ENCODE peak calls at places on chromosomes 5 and 9, in five cellular contexts. One of them, this sample, is unnamed.

GRCh38 chr5:37720550-37720952 is 119.3 kb downstream of the GDNF start:
- DNase-seq in IMR-90: no peak
- DNase-seq in breast epithelium: no peak
- DNase-seq in astrocyte: peak
- DNase-seq in cardiac muscle cell: no peak
- DNase-seq in this sample: peak

GRCh38 chr9:109974143-109974917 is 194.3 kb downstream of the PALM2AKAP2 start:
- DNase-seq in IMR-90: no peak
- DNase-seq in breast epithelium: no peak
- DNase-seq in astrocyte: no peak
- DNase-seq in cardiac muscle cell: no peak
- DNase-seq in this sample: no peak

GRCh38 chr9:13386935-13387667 is 107.6 kb upstream of the MPDZ start:
- DNase-seq in IMR-90: peak
- DNase-seq in breast epithelium: no peak
- DNase-seq in astrocyte: peak
- DNase-seq in cardiac muscle cell: no peak
- DNase-seq in this sample: peak

GRCh38 chr9:88781500-88782391 is 209.5 kb upstream of the S1PR3 start:
- DNase-seq in IMR-90: peak
- DNase-seq in breast epithelium: no peak
- DNase-seq in astrocyte: peak
- DNase-seq in cardiac muscle cell: peak
- DNase-seq in this sample: no peak

GRCh38 chr5:180294913-180295555 is 3.2 kb upstream of the MAPK9 start:
- DNase-seq in IMR-90: no peak
- DNase-seq in breast epithelium: no peak
- DNase-seq in astrocyte: no peak
- DNase-seq in cardiac muscle cell: no peak
- DNase-seq in this sample: no peak

GRCh38 chr9:75101004-75101601 is 12.8 kb downstream of the OSTF1 start:
- DNase-seq in IMR-90: no peak
- DNase-seq in breast epithelium: no peak
- DNase-seq in astrocyte: no peak
- DNase-seq in cardiac muscle cell: no peak
- DNase-seq in this sample: no peak

GRCh38 chr5:83595217-83595616 is 123.7 kb downstream of the VCAN start:
- DNase-seq in IMR-90: no peak
- DNase-seq in breast epithelium: no peak
- DNase-seq in astrocyte: no peak
- DNase-seq in cardiac muscle cell: no peak
- DNase-seq in this sample: no peak

GRCh38 chr5:52837068-52837467 is 49.4 kb downstream of the ITGA1 start:
- DNase-seq in IMR-90: peak
- DNase-seq in breast epithelium: no peak
- DNase-seq in astrocyte: peak
- DNase-seq in cardiac muscle cell: no peak
- DNase-seq in this sample: no peak

GRCh38 chr5:83802686-83803085 is 82.0 kb upstream of the HAPLN1 start:
- DNase-seq in IMR-90: peak
- DNase-seq in breast epithelium: no peak
- DNase-seq in astrocyte: peak
- DNase-seq in cardiac muscle cell: no peak
- DNase-seq in this sample: peak

GRCh38 chr5:36739751-36740221 is 133.4 kb downstream of the SLC1A3 start:
- DNase-seq in IMR-90: peak
- DNase-seq in breast epithelium: peak
- DNase-seq in astrocyte: peak
- DNase-seq in cardiac muscle cell: peak
- DNase-seq in this sample: peak

GRCh38 chr5:125176005-125176390 is 429.6 kb upstream of the ZNF608 start:
- DNase-seq in IMR-90: no peak
- DNase-seq in breast epithelium: no peak
- DNase-seq in astrocyte: no peak
- DNase-seq in cardiac muscle cell: no peak
- DNase-seq in this sample: no peak

GRCh38 chr5:91641730-91642350 is 258.7 kb upstream of the ARRDC3 start:
- DNase-seq in IMR-90: peak
- DNase-seq in breast epithelium: no peak
- DNase-seq in astrocyte: peak
- DNase-seq in cardiac muscle cell: peak
- DNase-seq in this sample: peak

GRCh38 chr9:82680179-82680935 is 382.6 kb downstream of the RASEF start:
- DNase-seq in IMR-90: no peak
- DNase-seq in breast epithelium: no peak
- DNase-seq in astrocyte: no peak
- DNase-seq in cardiac muscle cell: no peak
- DNase-seq in this sample: no peak

GRCh38 chr5:91016954-91017690 is 366.0 kb downstream of the ARRDC3 start:
- DNase-seq in IMR-90: peak
- DNase-seq in breast epithelium: no peak
- DNase-seq in astrocyte: peak
- DNase-seq in cardiac muscle cell: no peak
- DNase-seq in this sample: peak

GRCh38 chr9:87882627-87883026 is at the start of gene SPATA31E1:
- DNase-seq in IMR-90: no peak
- DNase-seq in breast epithelium: no peak
- DNase-seq in astrocyte: no peak
- DNase-seq in cardiac muscle cell: no peak
- DNase-seq in this sample: no peak

GRCh38 chr5:172455511-172456061 is 1.3 kb upstream of the SH3PXD2B start:
- DNase-seq in IMR-90: peak
- DNase-seq in breast epithelium: no peak
- DNase-seq in astrocyte: peak
- DNase-seq in cardiac muscle cell: no peak
- DNase-seq in this sample: peak

GRCh38 chr5:134932508-134932907 is 27.6 kb downstream of the PCBD2 start:
- DNase-seq in IMR-90: no peak
- DNase-seq in breast epithelium: no peak
- DNase-seq in astrocyte: no peak
- DNase-seq in cardiac muscle cell: no peak
- DNase-seq in this sample: no peak

GRCh38 chr5:178839319-178839704 is 20.4 kb upstream of the ZNF354B start:
- DNase-seq in IMR-90: no peak
- DNase-seq in breast epithelium: peak
- DNase-seq in astrocyte: no peak
- DNase-seq in cardiac muscle cell: peak
- DNase-seq in this sample: no peak

GRCh38 chr9:13268469-13268868 is 11.0 kb downstream of the MPDZ start:
- DNase-seq in IMR-90: peak
- DNase-seq in breast epithelium: no peak
- DNase-seq in astrocyte: peak
- DNase-seq in cardiac muscle cell: no peak
- DNase-seq in this sample: no peak

GRCh38 chr5:134556994-134557393 is 31.5 kb downstream of the JADE2 start:
- DNase-seq in IMR-90: no peak
- DNase-seq in breast epithelium: no peak
- DNase-seq in astrocyte: no peak
- DNase-seq in cardiac muscle cell: no peak
- DNase-seq in this sample: no peak

GRCh38 chr9:125241863-125242739 is 958 bp upstream of the HSPA5 start:
- DNase-seq in IMR-90: no peak
- DNase-seq in breast epithelium: no peak
- DNase-seq in astrocyte: no peak
- DNase-seq in cardiac muscle cell: no peak
- DNase-seq in this sample: peak

GRCh38 chr5:146945722-146946121 is 67.2 kb upstream of the PPP2R2B start:
- DNase-seq in IMR-90: no peak
- DNase-seq in breast epithelium: no peak
- DNase-seq in astrocyte: no peak
- DNase-seq in cardiac muscle cell: no peak
- DNase-seq in this sample: no peak

DNA sequence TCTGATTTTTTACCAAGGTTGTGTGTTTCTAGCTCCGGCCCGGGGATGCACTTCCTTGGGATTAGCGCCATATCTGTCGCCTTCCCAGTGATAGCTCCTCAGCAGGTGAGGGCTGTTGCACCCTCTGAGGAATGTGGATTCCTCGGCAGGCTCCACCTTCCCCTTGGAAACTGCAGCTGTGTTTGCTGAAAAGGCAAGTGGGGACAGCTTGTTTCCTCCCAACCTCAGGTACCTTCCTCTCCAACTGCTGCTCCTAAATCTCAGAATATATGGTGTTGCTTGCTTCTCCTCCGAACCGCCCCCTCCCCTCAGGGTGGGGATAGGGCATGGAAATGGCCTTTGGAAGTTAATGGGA is 1.3 kb downstream of the SLC1A1 start:
- DNase-seq in IMR-90: no peak
- DNase-seq in breast epithelium: no peak
- DNase-seq in astrocyte: no peak
- DNase-seq in cardiac muscle cell: no peak
- DNase-seq in this sample: no peak
- H3K4me3 ChIP-seq in IMR-90: peak
- H3K4me3 ChIP-seq in breast epithelium: peak
- H3K4me3 ChIP-seq in astrocyte: no peak
- H3K4me3 ChIP-seq in cardiac muscle cell: no peak
- H3K4me3 ChIP-seq in this sample: peak

DNA sequence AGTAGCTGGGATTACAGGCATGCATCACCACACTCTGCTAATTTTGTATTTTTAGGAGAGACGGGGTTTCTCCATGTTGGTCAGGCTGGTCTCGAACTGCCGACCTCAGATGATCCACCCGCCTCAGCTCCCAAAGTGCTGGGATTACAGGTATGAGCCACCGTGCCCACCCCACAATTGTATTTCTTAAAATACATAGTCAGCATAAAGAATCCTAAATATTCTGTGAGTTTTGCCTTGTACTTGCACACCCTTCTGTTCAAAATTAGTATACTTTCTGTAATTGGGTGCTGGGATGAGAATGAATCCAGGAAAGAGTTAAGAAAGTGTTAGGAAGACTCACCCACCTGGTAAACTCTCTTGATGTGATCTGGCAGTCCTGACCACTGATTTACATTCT is 101.3 kb downstream of the CAAP1 start:
- DNase-seq in IMR-90: no peak
- DNase-seq in breast epithelium: no peak
- DNase-seq in astrocyte: no peak
- DNase-seq in cardiac muscle cell: no peak
- DNase-seq in this sample: no peak
- TF ChIP-seq CTCF in IMR-90: no peak
- TF ChIP-seq CTCF in breast epithelium: no peak
- TF ChIP-seq CTCF in astrocyte: no peak
- TF ChIP-seq CTCF in cardiac muscle cell: no peak
- TF ChIP-seq CTCF in this sample: no peak

GRCh38 chr5:72955768-72956323 is at the start of gene FCHO2:
- DNase-seq in IMR-90: peak
- DNase-seq in breast epithelium: peak
- DNase-seq in astrocyte: peak
- DNase-seq in cardiac muscle cell: peak
- DNase-seq in this sample: peak

GRCh38 chr5:72949481-72949880 is 6.4 kb upstream of the FCHO2 start:
- DNase-seq in IMR-90: no peak
- DNase-seq in breast epithelium: no peak
- DNase-seq in astrocyte: no peak
- DNase-seq in cardiac muscle cell: no peak
- DNase-seq in this sample: no peak

GRCh38 chr5:72954389-72954788 is 1.5 kb upstream of the FCHO2 start:
- DNase-seq in IMR-90: no peak
- DNase-seq in breast epithelium: no peak
- DNase-seq in astrocyte: no peak
- DNase-seq in cardiac muscle cell: no peak
- DNase-seq in this sample: no peak

GRCh38 chr5:72955143-72955767 is 586 bp upstream of the FCHO2 start:
- DNase-seq in IMR-90: no peak
- DNase-seq in breast epithelium: no peak
- DNase-seq in astrocyte: no peak
- DNase-seq in cardiac muscle cell: no peak
- DNase-seq in this sample: no peak

GRCh38 chr5:72951850-72952468 is 3.9 kb upstream of the FCHO2 start:
- DNase-seq in IMR-90: peak
- DNase-seq in breast epithelium: no peak
- DNase-seq in astrocyte: peak
- DNase-seq in cardiac muscle cell: no peak
- DNase-seq in this sample: peak
- H3K4me3 ChIP-seq in IMR-90: no peak
- H3K4me3 ChIP-seq in breast epithelium: no peak
- H3K4me3 ChIP-seq in astrocyte: no peak
- H3K4me3 ChIP-seq in cardiac muscle cell: no peak
- H3K4me3 ChIP-seq in this sample: peak

DNA sequence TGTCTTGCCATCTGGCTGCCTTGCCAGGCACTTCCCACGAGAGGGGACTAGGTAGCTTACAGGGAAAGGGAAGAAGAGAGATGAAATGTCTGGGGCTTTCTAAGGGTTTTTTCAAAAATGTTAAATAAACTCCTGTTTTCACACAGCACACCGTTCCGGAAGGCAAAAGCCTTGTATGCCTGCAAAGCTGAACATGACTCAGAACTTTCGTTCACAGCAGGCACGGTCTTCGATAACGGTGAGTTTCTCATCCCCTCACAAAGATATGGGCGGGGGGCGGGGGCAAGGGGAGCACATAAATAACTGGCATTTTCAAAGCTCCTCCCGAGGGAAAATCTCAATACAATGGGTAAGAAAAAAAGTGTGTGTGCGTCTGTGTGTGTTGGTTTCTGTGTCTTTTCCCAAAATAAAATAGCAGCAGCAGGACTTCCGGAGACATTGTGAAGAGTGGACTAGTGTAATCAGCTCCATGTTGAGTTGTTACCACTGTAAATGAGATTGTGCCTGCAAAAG is 189.6 kb downstream of the NR3C1 start:
- DNase-seq in IMR-90: peak
- DNase-seq in breast epithelium: no peak
- DNase-seq in astrocyte: peak
- DNase-seq in cardiac muscle cell: no peak
- DNase-seq in this sample: peak
- TF ChIP-seq CTCF in IMR-90: no peak
- TF ChIP-seq CTCF in breast epithelium: no peak
- TF ChIP-seq CTCF in astrocyte: no peak
- TF ChIP-seq CTCF in cardiac muscle cell: peak
- TF ChIP-seq CTCF in this sample: peak

DNA sequence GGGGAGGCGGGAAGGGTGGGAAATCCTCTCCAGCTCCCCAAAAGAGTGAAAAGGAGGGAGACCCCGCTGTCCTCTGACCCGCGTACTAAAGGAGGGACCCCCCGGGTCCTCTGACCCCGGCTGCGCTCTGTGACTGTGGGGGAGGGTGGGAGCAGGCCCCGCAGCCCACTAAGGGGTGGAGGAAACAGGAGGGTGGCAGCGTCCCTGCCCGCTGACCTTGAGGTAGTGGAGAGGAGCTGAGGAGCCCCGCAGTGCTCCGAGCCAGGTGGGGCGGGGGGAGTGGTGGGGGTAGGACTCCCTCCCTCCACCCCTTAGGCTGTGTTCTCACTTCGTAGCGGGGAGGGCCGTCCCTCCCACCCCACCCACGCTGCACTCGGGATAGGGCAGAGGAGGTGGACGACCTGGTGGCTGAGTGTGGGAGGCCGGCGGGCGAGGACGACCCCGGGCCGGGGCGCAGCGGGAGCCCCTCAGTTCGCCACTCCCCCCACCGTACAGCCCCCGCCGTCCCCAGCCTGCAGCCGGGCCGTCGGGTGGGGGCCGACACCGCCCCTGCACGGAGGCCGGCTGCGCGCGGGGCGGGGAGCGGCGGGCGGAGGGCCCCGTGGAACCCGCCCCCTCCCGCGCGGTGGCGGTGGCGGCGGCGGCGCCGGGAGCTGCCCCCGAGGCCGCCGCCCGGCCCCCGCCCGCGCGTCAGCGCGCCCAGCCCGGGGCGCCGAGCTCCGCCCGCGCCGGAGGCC is at the start of gene ADCY2:
- DNase-seq in IMR-90: no peak
- DNase-seq in breast epithelium: no peak
- DNase-seq in astrocyte: no peak
- DNase-seq in cardiac muscle cell: no peak
- DNase-seq in this sample: no peak
- H3K4me3 ChIP-seq in IMR-90: no peak
- H3K4me3 ChIP-seq in breast epithelium: peak
- H3K4me3 ChIP-seq in astrocyte: peak
- H3K4me3 ChIP-seq in cardiac muscle cell: peak
- H3K4me3 ChIP-seq in this sample: peak